ENCODE peak calls at places on chromosomes 7 and 10, in five cellular contexts. A is fibroblast of the aortic adventitia; W is breast epithelium; H is activated CD8-positive, alpha-beta T cell treated with anti-CD3 and anti-CD28 coated beads for 36 hours; U is MCF 10A. O is an unnamed sample.

GRCh38 chr10:98373691-98374090 is 41.3 kb downstream of the PYROXD2 start:
- DNase-seq in A (peak), W (no peak), H (no peak), U (no peak), O (no peak)

GRCh38 chr7:38881947-38882684 is 26.9 kb downstream of the VPS41 start:
- DNase-seq in A (no peak), W (no peak), H (peak), U (no peak), O (no peak)

GRCh38 chr7:39504963-39505362 is 61.2 kb upstream of the YAE1 start:
- DNase-seq in A (peak), W (no peak), H (peak), U (peak), O (no peak)

GRCh38 chr10:28991326-28991725 is 297.5 kb upstream of the LYZL1 start:
- DNase-seq in A (peak), W (no peak), H (no peak), U (peak), O (no peak)

GRCh38 chr7:74587435-74588126 is 69.9 kb upstream of the GTF2I start:
- DNase-seq in A (peak), W (peak), H (no peak), U (peak), O (peak)

GRCh38 chr7:1457949-1458675 is 1.2 kb downstream of the MICALL2 start:
- DNase-seq in A (peak), W (no peak), H (no peak), U (peak), O (no peak)

GRCh38 chr10:29386347-29386999 is 97.6 kb downstream of the LYZL1 start:
- DNase-seq in A (peak), W (no peak), H (peak), U (peak), O (no peak)

GRCh38 chr7:152925412-152926147 is 166.0 kb downstream of the ACTR3B start:
- DNase-seq in A (no peak), W (no peak), H (no peak), U (no peak), O (no peak)

GRCh38 chr7:19713676-19714075 is 4.8 kb upstream of the POLR1F start:
- DNase-seq in A (peak), W (no peak), H (peak), U (peak), O (peak)

GRCh38 chr10:91799580-91799975 is 1.4 kb downstream of the TNKS2 start:
- DNase-seq in A (no peak), W (no peak), H (no peak), U (peak), O (no peak)

GRCh38 chr10:123648595-123648994 is 17.6 kb upstream of the GPR26 start:
- DNase-seq in A (no peak), W (peak), H (no peak), U (no peak), O (no peak)

GRCh38 chr10:17029581-17030271 is 99.9 kb downstream of the CUBN start:
- DNase-seq in A (peak), W (no peak), H (peak), U (peak), O (peak)

GRCh38 chr10:79249156-79250121 is 97.8 kb upstream of the PPIF start:
- DNase-seq in A (no peak), W (no peak), H (peak), U (no peak), O (no peak)

GRCh38 chr10:71974489-71975011 is 10.4 kb downstream of the CHST3 start:
- DNase-seq in A (peak), W (no peak), H (peak), U (peak), O (no peak)

GRCh38 chr10:103839867-103840746 is 15.3 kb downstream of the SH3PXD2A start:
- DNase-seq in A (no peak), W (no peak), H (no peak), U (no peak), O (no peak)

GRCh38 chr7:233456-234035 is 41.2 kb downstream of the FAM20C start:
- DNase-seq in A (no peak), W (no peak), H (no peak), U (no peak), O (no peak)

GRCh38 chr7:130294314-130294713 is 1.4 kb downstream of the CPA4 start:
- DNase-seq in A (no peak), W (no peak), H (no peak), U (peak), O (no peak)

GRCh38 chr7:35753761-35754603 is 46.9 kb upstream of the SEPTIN7 start:
- DNase-seq in A (peak), W (no peak), H (no peak), U (no peak), O (no peak)

GRCh38 chr7:101200862-101201599 is at the start of gene MOGAT3:
- DNase-seq in A (no peak), W (no peak), H (no peak), U (no peak), O (no peak)

GRCh38 chr7:92916751-92917369 is 80.5 kb upstream of the CDK6 start:
- DNase-seq in A (peak), W (no peak), H (no peak), U (peak), O (no peak)

GRCh38 chr10:69881202-69881601 is 79.5 kb downstream of the COL13A1 start:
- DNase-seq in A (no peak), W (no peak), H (no peak), U (no peak), O (no peak)

GRCh38 chr7:96199421-96199820 is 122.5 kb downstream of the SLC25A13 start:
- DNase-seq in A (peak), W (no peak), H (no peak), U (no peak), O (no peak)

GRCh38 chr7:22001345-22002004 is 55.8 kb upstream of the CDCA7L start:
- DNase-seq in A (peak), W (no peak), H (peak), U (peak), O (no peak)

GRCh38 chr10:7826971-7827370 is 8.7 kb downstream of the TAF3 start:
- DNase-seq in A (peak), W (no peak), H (peak), U (peak), O (no peak)

GRCh38 chr7:1243964-1244416 is 11.3 kb downstream of the UNCX start:
- DNase-seq in A (no peak), W (no peak), H (no peak), U (no peak), O (no peak)

GRCh38 chr7:2663121-2663886 is 24.7 kb upstream of the AMZ1 start:
- DNase-seq in A (no peak), W (no peak), H (no peak), U (no peak), O (no peak)

GRCh38 chr10:47457528-47457820 is 26.4 kb downstream of the ANXA8 start:
- DNase-seq in A (no peak), W (no peak), H (no peak), U (no peak), O (no peak)

GRCh38 chr10:72340510-72340895 is 14.2 kb downstream of the DNAJB12 start:
- DNase-seq in A (peak), W (no peak), H (peak), U (peak), O (peak)

GRCh38 chr7:154484943-154485342 is 432.7 kb downstream of the DPP6 start:
- DNase-seq in A (no peak), W (no peak), H (no peak), U (no peak), O (no peak)

GRCh38 chr7:66626236-66626957 is 2.3 kb upstream of the KCTD7 start:
- DNase-seq in A (peak), W (no peak), H (no peak), U (peak), O (no peak)

GRCh38 chr7:24764972-24765744 is 7.9 kb upstream of the GSDME start:
- DNase-seq in A (no peak), W (no peak), H (no peak), U (no peak), O (no peak)

GRCh38 chr7:68249611-68250010 is 1253.0 kb downstream of the TYW1 start:
- DNase-seq in A (no peak), W (no peak), H (no peak), U (no peak), O (no peak)

GRCh38 chr10:102111276-102111675 is 8.9 kb downstream of the LDB1 start:
- DNase-seq in A (no peak), W (no peak), H (no peak), U (no peak), O (no peak)

GRCh38 chr10:102114861-102115618 is 5.1 kb downstream of the LDB1 start:
- DNase-seq in A (peak), W (peak), H (peak), U (peak), O (peak)

GRCh38 chr10:102113956-102114857 is 6.0 kb downstream of the LDB1 start:
- DNase-seq in A (no peak), W (no peak), H (peak), U (no peak), O (no peak)

GRCh38 chr10:102112210-102112817 is 7.9 kb downstream of the LDB1 start:
- DNase-seq in A (no peak), W (no peak), H (no peak), U (no peak), O (no peak)

GRCh38 chr10:102113261-102113955 is 6.8 kb downstream of the LDB1 start:
- DNase-seq in A (no peak), W (no peak), H (peak), U (peak), O (no peak)
- TF ChIP-seq CTCF in A (no peak), W (no peak), H (no peak), U (no peak), O (no peak)

DNA sequence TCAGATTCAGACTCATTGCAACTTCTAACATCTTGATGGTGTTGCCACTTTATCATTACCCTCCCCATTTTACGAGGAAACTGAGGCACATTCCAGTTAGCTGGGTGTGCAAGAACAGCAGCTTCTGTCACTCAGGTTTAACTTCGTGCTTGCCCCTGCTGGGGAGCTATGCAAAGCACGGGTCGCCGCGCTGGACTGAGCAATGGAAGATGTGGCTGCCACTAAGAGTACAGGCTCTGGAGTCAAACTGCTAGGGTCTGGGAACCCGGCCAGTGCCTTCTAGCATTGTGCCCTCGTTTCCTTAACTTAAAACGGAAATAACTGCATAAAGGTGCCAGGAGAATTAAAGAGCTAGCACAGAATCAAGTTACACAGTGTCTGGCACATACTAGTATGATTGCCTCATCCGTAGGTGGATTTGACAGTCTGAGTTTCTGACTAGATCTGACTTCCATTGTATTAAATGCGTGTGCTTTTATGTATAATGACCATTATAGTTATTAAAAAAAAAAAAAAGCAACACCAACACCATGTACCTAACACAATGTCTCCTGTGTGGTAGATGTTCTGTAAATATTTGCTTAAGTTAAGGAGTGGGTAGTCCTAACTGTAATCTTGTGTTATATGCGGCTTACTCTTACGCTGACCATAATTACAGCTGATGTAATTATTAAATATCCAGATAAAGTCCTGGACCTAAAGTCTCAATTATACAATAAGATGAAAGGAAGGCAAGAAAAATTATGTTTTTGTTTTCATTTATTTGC is 842 bp downstream of the ZNF22 start:
- DNase-seq in A (peak), W (no peak), H (peak), U (peak), O (no peak)
- TF ChIP-seq CTCF in A (peak), W (peak), H (no peak), U (peak), O (peak)

GRCh38 chr10:4344544-4344994 is 481.4 kb upstream of the AKR1E2 start:
- DNase-seq in A (peak), W (peak), H (peak), U (peak), O (peak)
- TF ChIP-seq CTCF in A (peak), W (no peak), H (no peak), U (no peak), O (no peak)

GRCh38 chr10:1539216-1539615 is 198.1 kb downstream of the ADARB2 start:
- DNase-seq in A (no peak), W (peak), H (no peak), U (no peak), O (no peak)

GRCh38 chr10:1536341-1536740 is 201.0 kb downstream of the ADARB2 start:
- DNase-seq in A (no peak), W (peak), H (no peak), U (peak), O (no peak)

GRCh38 chr10:1540144-1540543 is 197.2 kb downstream of the ADARB2 start:
- DNase-seq in A (no peak), W (peak), H (no peak), U (no peak), O (no peak)

GRCh38 chr10:1538121-1538520 is 199.2 kb downstream of the ADARB2 start:
- DNase-seq in A (no peak), W (no peak), H (no peak), U (no peak), O (no peak)

DNA sequence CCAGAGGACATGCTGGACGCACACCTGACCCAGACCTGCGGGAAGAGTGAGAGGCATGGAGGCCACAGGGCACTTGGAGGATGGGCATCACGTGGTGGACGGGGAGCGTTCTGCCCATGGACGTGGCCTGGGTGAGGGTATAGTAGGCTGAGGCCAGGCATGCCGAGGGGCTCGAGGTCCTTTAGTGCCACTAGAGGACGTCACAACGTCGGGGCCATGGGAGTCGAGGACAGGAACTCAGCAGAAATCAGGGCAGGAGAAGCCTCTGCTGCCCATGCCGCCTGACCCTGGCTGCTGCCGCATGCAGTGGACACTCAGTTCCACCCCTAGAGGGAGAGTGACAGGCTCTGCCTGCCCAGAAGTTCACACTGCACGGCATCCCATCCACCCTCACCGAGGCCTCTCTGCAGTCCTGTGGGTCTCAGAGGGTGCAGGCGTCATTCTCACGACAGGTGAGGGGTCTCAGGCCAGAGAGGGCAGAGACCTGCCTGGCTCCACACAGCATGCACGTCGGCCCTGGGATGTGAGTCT is 198.7 kb downstream of the ADARB2 start:
- DNase-seq in A (no peak), W (no peak), H (no peak), U (no peak), O (no peak)
- TF ChIP-seq CTCF in A (no peak), W (no peak), H (no peak), U (no peak), O (no peak)

GRCh38 chr10:45589868-45590267 is 82.7 kb downstream of the ZFAND4 start:
- DNase-seq in A (no peak), W (no peak), H (no peak), U (no peak), O (no peak)
- TF ChIP-seq CTCF in A (no peak), W (no peak), H (no peak), U (no peak), O (no peak)

GRCh38 chr7:51064688-51065087 is 251.9 kb downstream of the COBL start:
- DNase-seq in A (no peak), W (no peak), H (no peak), U (no peak), O (no peak)

GRCh38 chr7:51059493-51059892 is 257.1 kb downstream of the COBL start:
- DNase-seq in A (no peak), W (no peak), H (no peak), U (no peak), O (no peak)

GRCh38 chr7:51058764-51059163 is 257.8 kb downstream of the COBL start:
- DNase-seq in A (no peak), W (no peak), H (no peak), U (no peak), O (no peak)

GRCh38 chr7:51062222-51062987 is 254.2 kb downstream of the COBL start:
- DNase-seq in A (no peak), W (no peak), H (no peak), U (no peak), O (no peak)

DNA sequence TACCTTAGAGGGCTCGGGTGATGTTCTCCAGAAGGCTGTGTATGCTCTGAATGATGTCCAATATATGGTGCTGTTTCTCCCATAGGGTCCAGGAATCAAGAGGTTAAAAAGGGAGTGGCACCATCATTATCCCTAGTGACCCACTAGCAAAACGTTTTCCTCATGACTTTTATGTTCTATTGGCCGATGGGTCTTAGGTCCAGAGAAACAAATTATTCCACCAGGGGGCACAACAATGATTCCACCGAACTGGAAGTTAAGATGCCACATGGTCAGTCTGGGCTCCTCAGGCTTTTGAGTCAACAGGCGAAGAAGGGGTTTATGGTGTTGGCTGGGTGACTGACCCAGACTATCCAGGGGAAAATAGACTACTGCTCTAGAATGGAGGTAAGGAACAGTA is 256.1 kb downstream of the COBL start:
- DNase-seq in A (no peak), W (no peak), H (no peak), U (peak), O (no peak)
- TF ChIP-seq CTCF in A (no peak), W (no peak), H (no peak), U (no peak), O (no peak)

GRCh38 chr7:98288064-98288823 is 6.8 kb downstream of the BRI3 start:
- DNase-seq in A (no peak), W (no peak), H (no peak), U (no peak), O (no peak)
- TF ChIP-seq CTCF in A (no peak), W (no peak), H (no peak), U (no peak), O (no peak)

GRCh38 chr10:61170594-61170993 is 226.6 kb upstream of the RHOBTB1 start:
- DNase-seq in A (no peak), W (no peak), H (no peak), U (no peak), O (no peak)
- TF ChIP-seq CTCF in A (no peak), W (no peak), H (no peak), U (no peak), O (no peak)

GRCh38 chr7:127366680-127367079 is 25.8 kb downstream of the ZNF800 start:
- DNase-seq in A (no peak), W (no peak), H (no peak), U (no peak), O (no peak)
- TF ChIP-seq CTCF in A (no peak), W (no peak), H (no peak), U (no peak), O (no peak)

GRCh38 chr10:4229106-4229505 is 444.1 kb upstream of the KLF6 start:
- DNase-seq in A (no peak), W (no peak), H (no peak), U (no peak), O (no peak)

GRCh38 chr10:4231439-4231838 is 446.4 kb upstream of the KLF6 start:
- DNase-seq in A (no peak), W (no peak), H (no peak), U (no peak), O (no peak)

DNA sequence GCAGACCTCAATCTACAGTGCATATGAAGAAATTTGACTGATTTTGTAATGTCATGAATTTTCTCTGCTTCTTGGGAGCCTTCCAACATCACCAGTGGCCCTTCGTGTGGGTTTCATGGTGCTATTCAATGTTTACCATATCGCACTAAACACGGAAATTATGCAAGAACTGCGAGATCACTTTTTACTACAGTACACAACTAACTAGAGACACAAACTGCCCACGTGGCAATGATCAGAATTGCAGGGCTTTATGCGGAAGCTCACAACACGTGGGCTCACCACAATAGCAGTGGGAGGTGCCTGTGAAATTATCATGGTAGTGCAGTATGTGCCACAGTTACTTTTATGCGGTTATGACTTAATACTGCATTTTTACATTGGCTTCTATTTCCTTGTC is 449.7 kb upstream of the KLF6 start:
- DNase-seq in A (no peak), W (no peak), H (peak), U (peak), O (no peak)
- TF ChIP-seq CTCF in A (no peak), W (no peak), H (no peak), U (no peak), O (no peak)